ENCODE peak calls at places on chromosomes 5 and 9, in nine cellular contexts. M is adrenal gland; A is NCI-H2171; V is chondrocyte; I is GM12864; C is activated T-helper 9 cell treated with anti-CD3 and anti-CD28 coated beads, Interleukin-2, amount 50 U/mL, for 16 hours; S is stimulated activated CD4-positive, alpha-beta T cell treated with anti-CD3 and anti-CD28 coated beads, Interleukin-1b, Interleukin-23, amount 100 ng/mL, for 24 hours; N is ACHN; Y is T-cell. G is an unnamed sample.

GRCh38 chr5:131514316-131515275 is 120.4 kb downstream of the RAPGEF6 start:
- DNase-seq in M (no peak), A (no peak), V (no peak), I (no peak), C (no peak), S (no peak), N (no peak), Y (no peak), G (no peak)

GRCh38 chr5:64873441-64873840 is 104.7 kb downstream of the CWC27 start:
- DNase-seq in M (no peak), A (no peak), V (no peak), I (no peak), C (no peak), S (no peak), N (no peak), Y (no peak), G (no peak)

GRCh38 chr9:130634191-130634768 is 30.1 kb upstream of the PRDM12 start:
- DNase-seq in M (no peak), A (peak), V (no peak), I (no peak), C (no peak), S (no peak), N (no peak), Y (no peak), G (no peak)

GRCh38 chr5:180811012-180811622 is 8.5 kb upstream of the MGAT1 start:
- DNase-seq in M (no peak), A (no peak), V (no peak), I (no peak), C (no peak), S (no peak), N (no peak), Y (no peak), G (no peak)

GRCh38 chr5:124614836-124615235 is 131.6 kb downstream of the ZNF608 start:
- DNase-seq in M (no peak), A (no peak), V (no peak), I (no peak), C (no peak), S (no peak), N (no peak), Y (no peak), G (no peak)

GRCh38 chr9:122099271-122099869 is 6.3 kb upstream of the TTLL11 start:
- DNase-seq in M (peak), A (peak), V (no peak), I (peak), C (peak), S (peak), N (peak), Y (peak), G (peak)

GRCh38 chr5:133402781-133403180 is 209.6 kb downstream of the FSTL4 start:
- DNase-seq in M (no peak), A (no peak), V (no peak), I (no peak), C (no peak), S (no peak), N (no peak), Y (no peak), G (no peak)

GRCh38 chr9:114156658-114157421 is 1.5 kb downstream of the COL27A1 start:
- DNase-seq in M (peak), A (no peak), V (no peak), I (no peak), C (peak), S (no peak), N (peak), Y (no peak), G (no peak)

GRCh38 chr5:122957457-122957856 is 79.1 kb downstream of the PPIC start:
- DNase-seq in M (no peak), A (no peak), V (no peak), I (no peak), C (no peak), S (no peak), N (no peak), Y (no peak), G (no peak)

GRCh38 chr9:126504977-126505455 is 108.7 kb upstream of the LMX1B start:
- DNase-seq in M (no peak), A (no peak), V (peak), I (no peak), C (no peak), S (no peak), N (no peak), Y (no peak), G (no peak)